ENCODE peak calls at places on chromosomes 2 and 18, in seven cellular contexts. F is smooth muscle cell of the brain vasculature; Z is M059J; H is HTR-8/SVneo; L is BE2C; J is DMS53; G is activated CD4-positive, alpha-beta T cell treated with anti-CD3 and anti-CD28 coated beads, Interleukin-2, amount 10 ng/mL, durations not matched to agents 24 days and 14 days. Y is an unnamed sample.

GRCh38 chr2:55961318-55961911 is 37.8 kb upstream of the EFEMP1 start:
- DNase-seq in G (no peak), F (peak; percentile 15), H (peak; percentile 52), L (no peak), Z (peak; percentile 62), J (peak; percentile 67), Y (no peak)

GRCh38 chr2:56008661-56009411 is 85.3 kb upstream of the EFEMP1 start:
- DNase-seq in H (peak; percentile 57), F (peak; percentile 24), Z (peak; percentile 46), G (no peak), L (peak; percentile 76), J (peak; percentile 94), Y (peak; percentile 95)

GRCh38 chr2:70069049-70069448 is 18.2 kb upstream of the PCBP1 start:
- DNase-seq in L (no peak), F (no peak), J (peak; percentile 88), Z (peak; percentile 46), H (no peak), G (peak; percentile 94), Y (no peak)

GRCh38 chr18:24600076-24600654 is 139.7 kb downstream of the HRH4 start:
- DNase-seq in H (peak; percentile 22), G (peak; percentile 58), F (peak; percentile 32), Z (peak; percentile 71), J (peak; percentile 73), L (peak; percentile 8), Y (peak; percentile 50)

GRCh38 chr2:60530228-60530627 is 23.2 kb downstream of the BCL11A start:
- DNase-seq in L (no peak), Z (no peak), J (peak; percentile 86), H (no peak), G (no peak), F (no peak), Y (no peak)

GRCh38 chr2:29603341-29603740 is 318.0 kb downstream of the ALK start:
- DNase-seq in L (no peak), J (no peak), H (no peak), F (no peak), G (no peak), Z (no peak), Y (no peak)

GRCh38 chr2:95076705-95077520 is 44.7 kb downstream of the MRPS5 start:
- DNase-seq in H (peak; percentile 83), G (peak; percentile 98), Z (peak; percentile 59), L (peak; percentile 66), F (peak; percentile 4), J (peak; percentile 98), Y (no peak)

GRCh38 chr2:139790807-139791206 is 1010.6 kb upstream of the NXPH2 start:
- DNase-seq in J (peak; percentile 23), Z (no peak), H (peak; percentile 3), G (no peak), F (peak; percentile 15), L (no peak), Y (peak; percentile 16)

GRCh38 chr2:216644846-216645635 is 11.8 kb downstream of the IGFBP2 start:
- DNase-seq in Z (no peak), J (no peak), H (no peak), G (no peak), F (no peak), L (no peak), Y (no peak)

GRCh38 chr18:26215247-26215970 is 10.8 kb upstream of the TAF4B start:
- DNase-seq in Z (no peak), H (no peak), J (no peak), G (peak; percentile 88), L (no peak), F (no peak), Y (no peak)

GRCh38 chr2:144453039-144453336 is 66.9 kb downstream of the ZEB2 start:
- DNase-seq in Z (no peak), H (no peak), L (no peak), G (no peak), J (peak; percentile 1), F (no peak), Y (no peak)

GRCh38 chr18:22558945-22559385 is 141.2 kb upstream of the CTAGE1 start:
- DNase-seq in F (peak; percentile 36), J (peak; percentile 69), G (no peak), L (peak; percentile 50), Z (peak; percentile 79), H (peak; percentile 41), Y (peak; percentile 47)

GRCh38 chr2:64062840-64063239 is 43.6 kb upstream of the VPS54 start:
- DNase-seq in Z (peak; percentile 57), H (no peak), G (no peak), L (no peak), F (no peak), J (peak; percentile 85), Y (peak; percentile 14)

Y was measured in glomerular endothelial cell.